ENCODE peak calls at places on chromosome 19, in five cellular contexts. One of them, this sample, is unnamed.

GRCh38 chr19:33437351-33438015 is 64.0 kb downstream of the CEBPG start:
- DNase-seq in ovary: no peak
- DNase-seq in NCI-H510A treated with DMSO at 0.1 percent for 48 hours: no peak
- DNase-seq in GM23338: no peak
- DNase-seq in neuronal stem cell: no peak
- DNase-seq in this sample: no peak

GRCh38 chr19:38538793-38539528 is 78.8 kb downstream of the MAP4K1 start:
- DNase-seq in GM23338: no peak
- DNase-seq in neuronal stem cell: no peak
- DNase-seq in ovary: no peak
- DNase-seq in NCI-H510A treated with DMSO at 0.1 percent for 48 hours: no peak
- DNase-seq in this sample: no peak

GRCh38 chr19:42531313-42531712 is 3.0 kb upstream of the CEACAM1 start:
- DNase-seq in NCI-H510A treated with DMSO at 0.1 percent for 48 hours: no peak
- DNase-seq in GM23338: no peak
- DNase-seq in ovary: no peak
- DNase-seq in neuronal stem cell: no peak
- DNase-seq in this sample: no peak

GRCh38 chr19:36172852-36173251 is 20.6 kb upstream of the COX7A1 start:
- DNase-seq in ovary: no peak
- DNase-seq in NCI-H510A treated with DMSO at 0.1 percent for 48 hours: no peak
- DNase-seq in GM23338: no peak
- DNase-seq in neuronal stem cell: no peak
- DNase-seq in this sample: no peak

GRCh38 chr19:28960986-28961705 is 251.8 kb downstream of the UQCRFS1 start:
- DNase-seq in neuronal stem cell: no peak
- DNase-seq in GM23338: no peak
- DNase-seq in ovary: no peak
- DNase-seq in NCI-H510A treated with DMSO at 0.1 percent for 48 hours: no peak
- DNase-seq in this sample: no peak

GRCh38 chr19:40457953-40458596 is 7.5 kb downstream of the BLVRB start:
- DNase-seq in ovary: no peak
- DNase-seq in GM23338: no peak
- DNase-seq in NCI-H510A treated with DMSO at 0.1 percent for 48 hours: no peak
- DNase-seq in neuronal stem cell: no peak
- DNase-seq in this sample: no peak

GRCh38 chr19:38690832-38691231 is 43.4 kb downstream of the ACTN4 start:
- DNase-seq in neuronal stem cell: no peak
- DNase-seq in ovary: no peak
- DNase-seq in GM23338: no peak
- DNase-seq in NCI-H510A treated with DMSO at 0.1 percent for 48 hours: no peak
- DNase-seq in this sample: no peak

GRCh38 chr19:44737238-44738160 is 11.0 kb upstream of the BCL3 start:
- DNase-seq in ovary: peak
- DNase-seq in NCI-H510A treated with DMSO at 0.1 percent for 48 hours: no peak
- DNase-seq in GM23338: no peak
- DNase-seq in neuronal stem cell: no peak
- DNase-seq in this sample: no peak

GRCh38 chr19:49788857-49789256 is 22.1 kb downstream of the AP2A1 start:
- DNase-seq in GM23338: no peak
- DNase-seq in NCI-H510A treated with DMSO at 0.1 percent for 48 hours: no peak
- DNase-seq in ovary: no peak
- DNase-seq in neuronal stem cell: no peak
- DNase-seq in this sample: no peak

GRCh38 chr19:48496959-48497727 is 14.5 kb downstream of the LMTK3 start:
- DNase-seq in ovary: no peak
- DNase-seq in neuronal stem cell: no peak
- DNase-seq in NCI-H510A treated with DMSO at 0.1 percent for 48 hours: no peak
- DNase-seq in GM23338: peak
- DNase-seq in this sample: no peak

GRCh38 chr19:33436360-33437345 is 63.1 kb downstream of the CEBPG start:
- DNase-seq in GM23338: no peak
- DNase-seq in ovary: no peak
- DNase-seq in NCI-H510A treated with DMSO at 0.1 percent for 48 hours: no peak
- DNase-seq in neuronal stem cell: no peak
- DNase-seq in this sample: no peak

GRCh38 chr19:49950590-49950948 is 10.4 kb downstream of the SIGLEC11 start:
- DNase-seq in GM23338: no peak
- DNase-seq in neuronal stem cell: no peak
- DNase-seq in NCI-H510A treated with DMSO at 0.1 percent for 48 hours: no peak
- DNase-seq in ovary: peak
- DNase-seq in this sample: no peak

GRCh38 chr19:7923295-7924191 is 2.4 kb downstream of the CTXN1 start:
- DNase-seq in GM23338: no peak
- DNase-seq in neuronal stem cell: no peak
- DNase-seq in NCI-H510A treated with DMSO at 0.1 percent for 48 hours: no peak
- DNase-seq in ovary: peak
- DNase-seq in this sample: no peak

GRCh38 chr19:24074720-24075119 is 12.3 kb upstream of the ZNF254 start:
- DNase-seq in NCI-H510A treated with DMSO at 0.1 percent for 48 hours: no peak
- DNase-seq in ovary: no peak
- DNase-seq in neuronal stem cell: no peak
- DNase-seq in GM23338: no peak
- DNase-seq in this sample: no peak

GRCh38 chr19:12943437-12944044 is 2.1 kb upstream of the RAD23A start:
- DNase-seq in NCI-H510A treated with DMSO at 0.1 percent for 48 hours: no peak
- DNase-seq in GM23338: no peak
- DNase-seq in neuronal stem cell: no peak
- DNase-seq in ovary: no peak
- DNase-seq in this sample: no peak

GRCh38 chr19:18763674-18764590 is 27.2 kb downstream of the COMP start:
- DNase-seq in NCI-H510A treated with DMSO at 0.1 percent for 48 hours: peak
- DNase-seq in neuronal stem cell: no peak
- DNase-seq in ovary: no peak
- DNase-seq in GM23338: no peak
- DNase-seq in this sample: no peak

GRCh38 chr19:30305346-30306060 is 66.7 kb upstream of the ZNF536 start:
- DNase-seq in GM23338: no peak
- DNase-seq in ovary: no peak
- DNase-seq in neuronal stem cell: no peak
- DNase-seq in NCI-H510A treated with DMSO at 0.1 percent for 48 hours: no peak
- DNase-seq in this sample: no peak

GRCh38 chr19:52640916-52641315 is 2.8 kb upstream of the ZNF83 start:
- DNase-seq in GM23338: peak
- DNase-seq in ovary: no peak
- DNase-seq in neuronal stem cell: no peak
- DNase-seq in NCI-H510A treated with DMSO at 0.1 percent for 48 hours: no peak
- DNase-seq in this sample: no peak

GRCh38 chr19:12821761-12822160 is 12.6 kb downstream of the RTBDN start:
- DNase-seq in neuronal stem cell: no peak
- DNase-seq in NCI-H510A treated with DMSO at 0.1 percent for 48 hours: no peak
- DNase-seq in GM23338: no peak
- DNase-seq in ovary: no peak
- DNase-seq in this sample: no peak

GRCh38 chr19:47228937-47229673 is 1.9 kb downstream of the BBC3 start:
- DNase-seq in neuronal stem cell: no peak
- DNase-seq in GM23338: no peak
- DNase-seq in ovary: no peak
- DNase-seq in NCI-H510A treated with DMSO at 0.1 percent for 48 hours: no peak
- DNase-seq in this sample: no peak

GRCh38 chr19:19445911-19446361 is 40.5 kb downstream of the GATAD2A start:
- DNase-seq in NCI-H510A treated with DMSO at 0.1 percent for 48 hours: no peak
- DNase-seq in GM23338: no peak
- DNase-seq in neuronal stem cell: no peak
- DNase-seq in ovary: no peak
- DNase-seq in this sample: no peak

GRCh38 chr19:13622727-13623126 is 116.4 kb upstream of the CACNA1A start:
- DNase-seq in ovary: no peak
- DNase-seq in NCI-H510A treated with DMSO at 0.1 percent for 48 hours: peak
- DNase-seq in GM23338: peak
- DNase-seq in neuronal stem cell: no peak
- DNase-seq in this sample: no peak

GRCh38 chr19:4396949-4397783 is 3.2 kb downstream of the SH3GL1 start:
- DNase-seq in neuronal stem cell: no peak
- DNase-seq in ovary: no peak
- DNase-seq in GM23338: no peak
- DNase-seq in NCI-H510A treated with DMSO at 0.1 percent for 48 hours: no peak
- DNase-seq in this sample: no peak

GRCh38 chr19:33208371-33208770 is 14.2 kb downstream of the LRP3 start:
- DNase-seq in NCI-H510A treated with DMSO at 0.1 percent for 48 hours: no peak
- DNase-seq in GM23338: no peak
- DNase-seq in ovary: no peak
- DNase-seq in neuronal stem cell: no peak
- DNase-seq in this sample: no peak

GRCh38 chr19:5691930-5692784 is 2.1 kb downstream of the RPL36 start:
- DNase-seq in NCI-H510A treated with DMSO at 0.1 percent for 48 hours: no peak
- DNase-seq in GM23338: peak
- DNase-seq in ovary: no peak
- DNase-seq in neuronal stem cell: no peak
- DNase-seq in this sample: no peak

GRCh38 chr19:41421314-41421713 is 5.9 kb downstream of the B3GNT8 start:
- DNase-seq in NCI-H510A treated with DMSO at 0.1 percent for 48 hours: peak
- DNase-seq in ovary: no peak
- DNase-seq in GM23338: no peak
- DNase-seq in neuronal stem cell: no peak
- DNase-seq in this sample: no peak

This sample was measured in endothelial cell.